ENCODE peak calls at places on chromosomes 2 and 18, in eight cellular contexts. One of them, this sample, is unnamed.

GRCh38 chr2:172106128-172106961 is 3.6 kb upstream of the DLX2 start:
- DNase-seq in erythroblast: peak; percentile 54
- DNase-seq in right lobe of liver: no peak
- DNase-seq in stomach: no peak
- DNase-seq in body of pancreas: no peak
- DNase-seq in IMR-90: peak; percentile 43
- DNase-seq in lower leg skin: no peak
- DNase-seq in adrenal gland: no peak
- DNase-seq in this sample: no peak

GRCh38 chr18:36912887-36913286 is 84.0 kb downstream of the KIAA1328 start:
- DNase-seq in erythroblast: no peak
- DNase-seq in right lobe of liver: no peak
- DNase-seq in stomach: no peak
- DNase-seq in body of pancreas: no peak
- DNase-seq in IMR-90: no peak
- DNase-seq in lower leg skin: no peak
- DNase-seq in adrenal gland: no peak
- DNase-seq in this sample: no peak

GRCh38 chr2:71244302-71244660 is 17.4 kb upstream of the PAIP2B start:
- DNase-seq in erythroblast: no peak
- DNase-seq in right lobe of liver: no peak
- DNase-seq in stomach: no peak
- DNase-seq in body of pancreas: no peak
- DNase-seq in IMR-90: no peak
- DNase-seq in lower leg skin: no peak
- DNase-seq in adrenal gland: no peak
- DNase-seq in this sample: no peak

GRCh38 chr2:64780041-64780440 is 126.3 kb upstream of the SERTAD2 start:
- DNase-seq in erythroblast: no peak
- DNase-seq in right lobe of liver: no peak
- DNase-seq in stomach: no peak
- DNase-seq in body of pancreas: no peak
- DNase-seq in IMR-90: peak; percentile 20
- DNase-seq in lower leg skin: no peak
- DNase-seq in adrenal gland: no peak
- DNase-seq in this sample: no peak

GRCh38 chr2:234469972-234470371 is 26.9 kb downstream of the ARL4C start:
- DNase-seq in erythroblast: no peak
- DNase-seq in right lobe of liver: no peak
- DNase-seq in stomach: no peak
- DNase-seq in body of pancreas: no peak
- DNase-seq in IMR-90: no peak
- DNase-seq in lower leg skin: no peak
- DNase-seq in adrenal gland: no peak
- DNase-seq in this sample: no peak

GRCh38 chr2:113068706-113069485 is 1.1 kb downstream of the IL1F10 start:
- DNase-seq in erythroblast: no peak
- DNase-seq in right lobe of liver: no peak
- DNase-seq in stomach: no peak
- DNase-seq in body of pancreas: no peak
- DNase-seq in IMR-90: no peak
- DNase-seq in lower leg skin: no peak
- DNase-seq in adrenal gland: no peak
- DNase-seq in this sample: no peak

GRCh38 chr2:110993557-110994231 is 127.0 kb upstream of the BCL2L11 start:
- DNase-seq in erythroblast: no peak
- DNase-seq in right lobe of liver: no peak
- DNase-seq in stomach: peak; percentile 51
- DNase-seq in body of pancreas: peak; percentile 50
- DNase-seq in IMR-90: no peak
- DNase-seq in lower leg skin: peak; percentile 21
- DNase-seq in adrenal gland: no peak
- DNase-seq in this sample: no peak

GRCh38 chr2:177545981-177546600 is 153.5 kb downstream of the AGPS start:
- DNase-seq in erythroblast: peak; percentile 6
- DNase-seq in right lobe of liver: no peak
- DNase-seq in stomach: no peak
- DNase-seq in body of pancreas: no peak
- DNase-seq in IMR-90: no peak
- DNase-seq in lower leg skin: no peak
- DNase-seq in adrenal gland: no peak
- DNase-seq in this sample: no peak

GRCh38 chr2:210620456-210620855 is 64.1 kb downstream of the CPS1 start:
- DNase-seq in erythroblast: no peak
- DNase-seq in right lobe of liver: no peak
- DNase-seq in stomach: no peak
- DNase-seq in body of pancreas: no peak
- DNase-seq in IMR-90: no peak
- DNase-seq in lower leg skin: no peak
- DNase-seq in adrenal gland: no peak
- DNase-seq in this sample: no peak

GRCh38 chr2:19362094-19362649 is 3.7 kb upstream of the OSR1 start:
- DNase-seq in erythroblast: peak; percentile 9
- DNase-seq in right lobe of liver: no peak
- DNase-seq in stomach: no peak
- DNase-seq in body of pancreas: no peak
- DNase-seq in IMR-90: peak; percentile 50
- DNase-seq in lower leg skin: no peak
- DNase-seq in adrenal gland: no peak
- DNase-seq in this sample: no peak

GRCh38 chr18:54942144-54942543 is 17.1 kb downstream of the CCDC68 start:
- DNase-seq in erythroblast: no peak
- DNase-seq in right lobe of liver: no peak
- DNase-seq in stomach: no peak
- DNase-seq in body of pancreas: no peak
- DNase-seq in IMR-90: no peak
- DNase-seq in lower leg skin: no peak
- DNase-seq in adrenal gland: no peak
- DNase-seq in this sample: no peak
- TF ChIP-seq POLR2A in erythroblast: no peak
- TF ChIP-seq POLR2A in right lobe of liver: no peak
- TF ChIP-seq POLR2A in stomach: no peak
- TF ChIP-seq POLR2A in body of pancreas: no peak
- TF ChIP-seq POLR2A in IMR-90: no peak
- TF ChIP-seq POLR2A in lower leg skin: no peak
- TF ChIP-seq POLR2A in adrenal gland: no peak
- TF ChIP-seq POLR2A in this sample: no peak

GRCh38 chr2:85771486-85771885 is 17.7 kb downstream of the ATOH8 start:
- DNase-seq in erythroblast: no peak
- DNase-seq in right lobe of liver: no peak
- DNase-seq in stomach: no peak
- DNase-seq in body of pancreas: no peak
- DNase-seq in IMR-90: no peak
- DNase-seq in lower leg skin: no peak
- DNase-seq in adrenal gland: no peak
- DNase-seq in this sample: no peak

GRCh38 chr2:85773692-85774091 is 19.9 kb downstream of the ATOH8 start:
- DNase-seq in erythroblast: no peak
- DNase-seq in right lobe of liver: peak; percentile 38
- DNase-seq in stomach: no peak
- DNase-seq in body of pancreas: no peak
- DNase-seq in IMR-90: no peak
- DNase-seq in lower leg skin: no peak
- DNase-seq in adrenal gland: no peak
- DNase-seq in this sample: no peak

GRCh38 chr2:85770786-85771409 is 17.1 kb downstream of the ATOH8 start:
- DNase-seq in erythroblast: no peak
- DNase-seq in right lobe of liver: peak; percentile 23
- DNase-seq in stomach: no peak
- DNase-seq in body of pancreas: no peak
- DNase-seq in IMR-90: no peak
- DNase-seq in lower leg skin: no peak
- DNase-seq in adrenal gland: no peak
- DNase-seq in this sample: no peak

GRCh38 chr2:85772841-85773491 is 19.2 kb downstream of the ATOH8 start:
- DNase-seq in erythroblast: no peak
- DNase-seq in right lobe of liver: peak; percentile 56
- DNase-seq in stomach: no peak
- DNase-seq in body of pancreas: no peak
- DNase-seq in IMR-90: no peak
- DNase-seq in lower leg skin: no peak
- DNase-seq in adrenal gland: peak; percentile 35
- DNase-seq in this sample: no peak

DNA sequence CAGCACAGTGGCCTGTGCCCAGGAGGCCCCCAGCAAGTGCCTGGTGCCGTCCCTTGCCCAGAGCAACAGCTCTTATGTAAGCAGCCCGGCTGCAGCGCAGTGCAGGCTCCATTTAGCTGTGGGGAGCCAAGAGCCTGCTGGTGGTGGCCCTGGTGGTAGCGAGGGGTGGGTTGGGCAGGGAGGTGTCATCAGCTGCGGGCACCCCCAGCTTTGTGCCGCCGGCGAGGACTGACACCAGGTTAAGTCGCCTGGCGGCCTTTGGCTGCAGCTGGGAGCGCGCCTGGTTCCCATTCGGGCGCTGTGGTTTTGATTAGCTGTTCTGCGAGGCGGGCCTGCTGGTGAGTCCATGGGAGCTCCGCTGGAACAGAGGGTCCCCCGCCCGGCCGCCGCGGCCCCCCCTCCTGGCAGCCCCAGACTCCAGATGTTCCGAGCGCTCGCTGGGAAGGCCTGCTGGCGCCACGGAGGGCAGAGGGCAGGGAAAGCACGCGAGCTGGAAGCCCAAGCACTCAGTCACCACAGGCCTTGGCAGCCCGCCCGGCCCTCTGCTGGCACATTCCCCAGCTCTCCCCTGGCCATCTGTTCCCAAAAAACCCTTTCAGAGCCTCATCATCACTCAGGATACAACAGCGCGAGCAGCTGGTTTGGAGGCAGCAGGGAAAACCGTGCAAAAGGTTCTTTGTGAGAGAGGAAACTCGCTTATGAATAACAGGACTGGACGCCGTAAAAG is 18.4 kb downstream of the ATOH8 start:
- DNase-seq in erythroblast: no peak
- DNase-seq in right lobe of liver: peak; percentile 97
- DNase-seq in stomach: peak; percentile 98
- DNase-seq in body of pancreas: peak; percentile 97
- DNase-seq in IMR-90: peak; percentile 100
- DNase-seq in lower leg skin: peak; percentile 93
- DNase-seq in adrenal gland: peak; percentile 99
- DNase-seq in this sample: peak; percentile 95
- TF ChIP-seq POLR2A in erythroblast: no peak
- TF ChIP-seq POLR2A in right lobe of liver: peak; percentile 45
- TF ChIP-seq POLR2A in stomach: no peak
- TF ChIP-seq POLR2A in body of pancreas: peak; percentile 9
- TF ChIP-seq POLR2A in IMR-90: peak; percentile 46
- TF ChIP-seq POLR2A in lower leg skin: no peak
- TF ChIP-seq POLR2A in adrenal gland: no peak
- TF ChIP-seq POLR2A in this sample: no peak

GRCh38 chr2:28390241-28390856 is 2.3 kb upstream of the FOSL2 start:
- DNase-seq in erythroblast: peak; percentile 67
- DNase-seq in right lobe of liver: peak; percentile 87
- DNase-seq in stomach: peak; percentile 92
- DNase-seq in body of pancreas: peak; percentile 81
- DNase-seq in IMR-90: peak; percentile 91
- DNase-seq in lower leg skin: peak; percentile 90
- DNase-seq in adrenal gland: peak; percentile 93
- DNase-seq in this sample: peak; percentile 87
- TF ChIP-seq POLR2A in erythroblast: peak; percentile 64
- TF ChIP-seq POLR2A in right lobe of liver: peak; percentile 64
- TF ChIP-seq POLR2A in stomach: no peak
- TF ChIP-seq POLR2A in body of pancreas: peak; percentile 75
- TF ChIP-seq POLR2A in IMR-90: peak; percentile 74
- TF ChIP-seq POLR2A in lower leg skin: no peak
- TF ChIP-seq POLR2A in adrenal gland: peak; percentile 75
- TF ChIP-seq POLR2A in this sample: no peak

GRCh38 chr2:161876416-161876815 is 197.6 kb downstream of the DPP4 start:
- DNase-seq in erythroblast: no peak
- DNase-seq in right lobe of liver: no peak
- DNase-seq in stomach: no peak
- DNase-seq in body of pancreas: no peak
- DNase-seq in IMR-90: no peak
- DNase-seq in lower leg skin: no peak
- DNase-seq in adrenal gland: no peak
- DNase-seq in this sample: no peak
- TF ChIP-seq POLR2A in erythroblast: no peak
- TF ChIP-seq POLR2A in right lobe of liver: no peak
- TF ChIP-seq POLR2A in stomach: no peak
- TF ChIP-seq POLR2A in body of pancreas: no peak
- TF ChIP-seq POLR2A in IMR-90: no peak
- TF ChIP-seq POLR2A in lower leg skin: no peak
- TF ChIP-seq POLR2A in adrenal gland: no peak
- TF ChIP-seq POLR2A in this sample: no peak

GRCh38 chr2:216147172-216148131 is 38.3 kb downstream of the XRCC5 start:
- DNase-seq in erythroblast: no peak
- DNase-seq in right lobe of liver: no peak
- DNase-seq in stomach: no peak
- DNase-seq in body of pancreas: no peak
- DNase-seq in IMR-90: no peak
- DNase-seq in lower leg skin: no peak
- DNase-seq in adrenal gland: no peak
- DNase-seq in this sample: no peak
- TF ChIP-seq POLR2A in erythroblast: no peak
- TF ChIP-seq POLR2A in right lobe of liver: no peak
- TF ChIP-seq POLR2A in stomach: no peak
- TF ChIP-seq POLR2A in body of pancreas: no peak
- TF ChIP-seq POLR2A in IMR-90: no peak
- TF ChIP-seq POLR2A in lower leg skin: no peak
- TF ChIP-seq POLR2A in adrenal gland: no peak
- TF ChIP-seq POLR2A in this sample: no peak

GRCh38 chr2:231786177-231786916 is at the start of gene COPS7B:
- DNase-seq in erythroblast: peak; percentile 88
- DNase-seq in right lobe of liver: peak; percentile 85
- DNase-seq in stomach: peak; percentile 83
- DNase-seq in body of pancreas: peak; percentile 78
- DNase-seq in IMR-90: peak; percentile 72
- DNase-seq in lower leg skin: peak; percentile 67
- DNase-seq in adrenal gland: peak; percentile 80
- DNase-seq in this sample: peak; percentile 60
- TF ChIP-seq POLR2A in erythroblast: peak; percentile 48
- TF ChIP-seq POLR2A in right lobe of liver: peak; percentile 25
- TF ChIP-seq POLR2A in stomach: no peak
- TF ChIP-seq POLR2A in body of pancreas: peak; percentile 30
- TF ChIP-seq POLR2A in IMR-90: no peak
- TF ChIP-seq POLR2A in lower leg skin: no peak
- TF ChIP-seq POLR2A in adrenal gland: no peak
- TF ChIP-seq POLR2A in this sample: peak; percentile 40

GRCh38 chr18:23872701-23873550 is 141.6 kb upstream of the TTC39C start:
- DNase-seq in erythroblast: no peak
- DNase-seq in right lobe of liver: no peak
- DNase-seq in stomach: peak; percentile 81
- DNase-seq in body of pancreas: peak; percentile 40
- DNase-seq in IMR-90: no peak
- DNase-seq in lower leg skin: peak; percentile 56
- DNase-seq in adrenal gland: no peak
- DNase-seq in this sample: no peak
- TF ChIP-seq POLR2A in erythroblast: no peak
- TF ChIP-seq POLR2A in right lobe of liver: no peak
- TF ChIP-seq POLR2A in stomach: no peak
- TF ChIP-seq POLR2A in body of pancreas: peak; percentile 30
- TF ChIP-seq POLR2A in IMR-90: no peak
- TF ChIP-seq POLR2A in lower leg skin: no peak
- TF ChIP-seq POLR2A in adrenal gland: no peak
- TF ChIP-seq POLR2A in this sample: no peak

This sample was measured in H54.